ENCODE peak calls at places on chromosome 13, in four cellular contexts. One of them, this sample, is unnamed.
A peak's percentile ranks its signal among the peaks of the same experiment; 100 is the strongest.

GRCh38 chr13:76386316-76386715 is 499.9 kb downstream of the KCTD12 start:
- DNase-seq in HepG2: no peak
- DNase-seq in HCT116: no peak
- DNase-seq in K562: no peak
- DNase-seq in this sample: no peak

GRCh38 chr13:35514166-35514565 is 37.7 kb upstream of the MAB21L1 start:
- DNase-seq in HepG2: no peak
- DNase-seq in HCT116: no peak
- DNase-seq in K562: no peak
- DNase-seq in this sample: no peak

GRCh38 chr13:93066187-93066586 is 160.4 kb upstream of the GPC6 start:
- DNase-seq in HepG2: no peak
- DNase-seq in HCT116: no peak
- DNase-seq in K562: no peak
- DNase-seq in this sample: no peak

GRCh38 chr13:44801990-44802389 is 187.3 kb downstream of the NUFIP1 start:
- DNase-seq in HepG2: no peak
- DNase-seq in HCT116: no peak
- DNase-seq in K562: no peak
- DNase-seq in this sample: no peak

GRCh38 chr13:31314961-31315360 is 115.2 kb downstream of the B3GLCT start:
- DNase-seq in HepG2: no peak
- DNase-seq in HCT116: no peak
- DNase-seq in K562: no peak
- DNase-seq in this sample: no peak

GRCh38 chr13:41995946-41996345 is 35.0 kb upstream of the VWA8 start:
- DNase-seq in HepG2: peak; percentile 4
- DNase-seq in HCT116: no peak
- DNase-seq in K562: peak; percentile 71
- DNase-seq in this sample: no peak

GRCh38 chr13:90717451-90717936 is 630.0 kb upstream of the MIR17HG start:
- DNase-seq in HepG2: no peak
- DNase-seq in HCT116: peak; percentile 22
- DNase-seq in K562: no peak
- DNase-seq in this sample: no peak

GRCh38 chr13:99215466-99215865 is 14.8 kb downstream of the UBAC2 start:
- DNase-seq in HepG2: no peak
- DNase-seq in HCT116: no peak
- DNase-seq in K562: no peak
- DNase-seq in this sample: no peak

GRCh38 chr13:113943821-113944565 is 29.9 kb downstream of the C13orf46 start:
- DNase-seq in HepG2: no peak
- DNase-seq in HCT116: no peak
- DNase-seq in K562: no peak
- DNase-seq in this sample: no peak

GRCh38 chr13:113209880-113210421 is 538 bp downstream of the CUL4A start:
- DNase-seq in HepG2: peak; percentile 32
- DNase-seq in HCT116: peak; percentile 45
- DNase-seq in K562: no peak
- DNase-seq in this sample: no peak

GRCh38 chr13:113445791-113446487 is 7.3 kb downstream of the ADPRHL1 start:
- DNase-seq in HepG2: no peak
- DNase-seq in HCT116: no peak
- DNase-seq in K562: no peak
- DNase-seq in this sample: no peak

GRCh38 chr13:108926848-108927247 is 297.4 kb downstream of the MYO16 start:
- DNase-seq in HepG2: no peak
- DNase-seq in HCT116: no peak
- DNase-seq in K562: no peak
- DNase-seq in this sample: no peak

GRCh38 chr13:114112826-114113322 is 19.5 kb downstream of the RASA3 start:
- DNase-seq in HepG2: no peak
- DNase-seq in HCT116: no peak
- DNase-seq in K562: no peak
- DNase-seq in this sample: no peak

GRCh38 chr13:106473174-106473573 is 62.3 kb downstream of the EFNB2 start:
- DNase-seq in HepG2: no peak
- DNase-seq in HCT116: no peak
- DNase-seq in K562: no peak
- DNase-seq in this sample: no peak

GRCh38 chr13:67238277-67238859 is 8.2 kb upstream of the PCDH9 start:
- DNase-seq in HepG2: peak; percentile 16
- DNase-seq in HCT116: peak; percentile 4
- DNase-seq in K562: peak; percentile 15
- DNase-seq in this sample: no peak

GRCh38 chr13:92677571-92677970 is 549.0 kb upstream of the GPC6 start:
- DNase-seq in HepG2: no peak
- DNase-seq in HCT116: no peak
- DNase-seq in K562: no peak
- DNase-seq in this sample: no peak

GRCh38 chr13:43072394-43072793 is 49.0 kb downstream of the DNAJC15 start:
- DNase-seq in HepG2: no peak
- DNase-seq in HCT116: no peak
- DNase-seq in K562: no peak
- DNase-seq in this sample: no peak

GRCh38 chr13:99377641-99378040 is 70.4 kb upstream of the GPR183 start:
- DNase-seq in HepG2: no peak
- DNase-seq in HCT116: no peak
- DNase-seq in K562: no peak
- DNase-seq in this sample: no peak

GRCh38 chr13:91659583-91660415 is 261.4 kb downstream of the GPC5 start:
- DNase-seq in HepG2: no peak
- DNase-seq in HCT116: no peak
- DNase-seq in K562: no peak
- DNase-seq in this sample: no peak

GRCh38 chr13:113561417-113562084 is 23.0 kb upstream of the TFDP1 start:
- DNase-seq in HepG2: no peak
- DNase-seq in HCT116: no peak
- DNase-seq in K562: no peak
- DNase-seq in this sample: no peak

GRCh38 chr13:50701469-50701868 is 142.0 kb downstream of the DLEU7 start:
- DNase-seq in HepG2: no peak
- DNase-seq in HCT116: no peak
- DNase-seq in K562: no peak
- DNase-seq in this sample: no peak

GRCh38 chr13:94433055-94433947 is 46.2 kb downstream of the DCT start:
- DNase-seq in HepG2: peak; percentile 45
- DNase-seq in HCT116: no peak
- DNase-seq in K562: peak; percentile 7
- DNase-seq in this sample: peak; percentile 13
- TF ChIP-seq YY1 in HepG2: no peak
- TF ChIP-seq YY1 in HCT116: no peak
- TF ChIP-seq YY1 in K562: no peak
- TF ChIP-seq YY1 in this sample: no peak

GRCh38 chr13:102041544-102041943 is 360.3 kb downstream of the FGF14 start:
- DNase-seq in HepG2: no peak
- DNase-seq in HCT116: no peak
- DNase-seq in K562: no peak
- DNase-seq in this sample: no peak

GRCh38 chr13:102040812-102041211 is 361.0 kb downstream of the FGF14 start:
- DNase-seq in HepG2: no peak
- DNase-seq in HCT116: no peak
- DNase-seq in K562: no peak
- DNase-seq in this sample: no peak

GRCh38 chr13:102038787-102039186 is 363.1 kb downstream of the FGF14 start:
- DNase-seq in HepG2: no peak
- DNase-seq in HCT116: no peak
- DNase-seq in K562: no peak
- DNase-seq in this sample: no peak

GRCh38 chr13:102035969-102036368 is 365.9 kb downstream of the FGF14 start:
- DNase-seq in HepG2: no peak
- DNase-seq in HCT116: no peak
- DNase-seq in K562: no peak
- DNase-seq in this sample: no peak

GRCh38 chr13:102039264-102039663 is 362.6 kb downstream of the FGF14 start:
- DNase-seq in HepG2: no peak
- DNase-seq in HCT116: no peak
- DNase-seq in K562: no peak
- DNase-seq in this sample: no peak
- H3K9ac ChIP-seq in HepG2: no peak overlapping the region
- H3K9ac ChIP-seq in HCT116: no peak overlapping the region
- H3K9ac ChIP-seq in K562: no peak overlapping the region
- H3K9ac ChIP-seq in this sample: no peak overlapping the region

GRCh38 chr13:40653558-40654318 is 12.7 kb downstream of the FOXO1 start:
- DNase-seq in HepG2: no peak
- DNase-seq in HCT116: no peak
- DNase-seq in K562: no peak
- DNase-seq in this sample: no peak
- H3K4me1 ChIP-seq in HepG2: peaks cover 56% of the 10 kb centered on the region
- H3K4me1 ChIP-seq in HCT116: no peaks in the 10 kb centered on the region
- H3K4me1 ChIP-seq in K562: no peaks in the 10 kb centered on the region
- H3K4me1 ChIP-seq in this sample: no peaks in the 10 kb centered on the region

DNA sequence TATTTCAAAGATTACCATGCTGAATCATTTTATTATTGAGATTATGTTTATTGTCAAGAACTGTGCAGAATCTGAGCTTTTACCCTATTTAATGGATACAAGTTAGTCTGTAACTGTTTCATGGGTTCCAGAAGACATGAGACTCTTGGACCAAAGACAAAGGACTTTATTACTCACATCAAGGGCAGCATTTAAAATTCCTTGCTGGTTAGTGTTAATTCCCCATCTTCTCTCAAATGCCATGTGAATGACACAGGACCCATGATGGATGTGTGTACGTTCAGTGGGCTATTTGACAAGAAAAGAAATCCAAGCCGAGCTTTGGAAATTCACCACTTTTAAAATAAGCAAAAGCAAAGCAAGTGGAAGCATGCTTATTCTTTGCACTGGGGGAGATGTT is 139.9 kb downstream of the PCDH20 start:
- DNase-seq in HepG2: no peak
- DNase-seq in HCT116: no peak
- DNase-seq in K562: no peak
- DNase-seq in this sample: no peak
- TF ChIP-seq YY1 in HepG2: no peak
- TF ChIP-seq YY1 in HCT116: no peak
- TF ChIP-seq YY1 in K562: no peak
- TF ChIP-seq YY1 in this sample: no peak

GRCh38 chr13:80337011-80337688 is 3.8 kb downstream of the SPRY2 start:
- DNase-seq in HepG2: no peak
- DNase-seq in HCT116: no peak
- DNase-seq in K562: no peak
- DNase-seq in this sample: no peak
- H3K9ac ChIP-seq in HepG2: peak overlapping the region; percentile 95
- H3K9ac ChIP-seq in HCT116: no peak overlapping the region
- H3K9ac ChIP-seq in K562: no peak overlapping the region
- H3K9ac ChIP-seq in this sample: peak overlapping the region; percentile 16

GRCh38 chr13:46663644-46664043 is 110.7 kb downstream of the LRCH1 start:
- DNase-seq in HepG2: no peak
- DNase-seq in HCT116: no peak
- DNase-seq in K562: no peak
- DNase-seq in this sample: no peak
- H3K4me1 ChIP-seq in HepG2: peaks cover 85% of the 10 kb centered on the region
- H3K4me1 ChIP-seq in HCT116: no peaks in the 10 kb centered on the region
- H3K4me1 ChIP-seq in K562: no peaks in the 10 kb centered on the region
- H3K4me1 ChIP-seq in this sample: no peaks in the 10 kb centered on the region

GRCh38 chr13:110308377-110309158 is 1.5 kb downstream of the COL4A2 start:
- DNase-seq in HepG2: no peak
- DNase-seq in HCT116: no peak
- DNase-seq in K562: no peak
- DNase-seq in this sample: no peak
- TF ChIP-seq YY1 in HepG2: no peak
- TF ChIP-seq YY1 in HCT116: no peak
- TF ChIP-seq YY1 in K562: no peak
- TF ChIP-seq YY1 in this sample: no peak

GRCh38 chr13:40379186-40379585 is 287.3 kb downstream of the FOXO1 start:
- DNase-seq in HepG2: no peak
- DNase-seq in HCT116: no peak
- DNase-seq in K562: no peak
- DNase-seq in this sample: no peak
- H3K9ac ChIP-seq in HepG2: no peak overlapping the region
- H3K9ac ChIP-seq in HCT116: no peak overlapping the region
- H3K9ac ChIP-seq in K562: no peak overlapping the region
- H3K9ac ChIP-seq in this sample: no peak overlapping the region

GRCh38 chr13:48493076-48493765 is 39.7 kb downstream of the RCBTB2 start:
- DNase-seq in HepG2: no peak
- DNase-seq in HCT116: no peak
- DNase-seq in K562: no peak
- DNase-seq in this sample: no peak

GRCh38 chr13:48496271-48496670 is 36.6 kb downstream of the RCBTB2 start:
- DNase-seq in HepG2: no peak
- DNase-seq in HCT116: no peak
- DNase-seq in K562: no peak
- DNase-seq in this sample: no peak

GRCh38 chr13:48493851-48494250 is 39.0 kb downstream of the RCBTB2 start:
- DNase-seq in HepG2: no peak
- DNase-seq in HCT116: no peak
- DNase-seq in K562: no peak
- DNase-seq in this sample: no peak

GRCh38 chr13:48496796-48497195 is 36.1 kb downstream of the RCBTB2 start:
- DNase-seq in HepG2: no peak
- DNase-seq in HCT116: no peak
- DNase-seq in K562: no peak
- DNase-seq in this sample: no peak

GRCh38 chr13:48494874-48495273 is 38.0 kb downstream of the RCBTB2 start:
- DNase-seq in HepG2: no peak
- DNase-seq in HCT116: no peak
- DNase-seq in K562: no peak
- DNase-seq in this sample: no peak
- H3K4me1 ChIP-seq in HepG2: peaks cover 18% of the 10 kb centered on the region
- H3K4me1 ChIP-seq in HCT116: no peaks in the 10 kb centered on the region
- H3K4me1 ChIP-seq in K562: no peaks in the 10 kb centered on the region
- H3K4me1 ChIP-seq in this sample: no peaks in the 10 kb centered on the region

DNA sequence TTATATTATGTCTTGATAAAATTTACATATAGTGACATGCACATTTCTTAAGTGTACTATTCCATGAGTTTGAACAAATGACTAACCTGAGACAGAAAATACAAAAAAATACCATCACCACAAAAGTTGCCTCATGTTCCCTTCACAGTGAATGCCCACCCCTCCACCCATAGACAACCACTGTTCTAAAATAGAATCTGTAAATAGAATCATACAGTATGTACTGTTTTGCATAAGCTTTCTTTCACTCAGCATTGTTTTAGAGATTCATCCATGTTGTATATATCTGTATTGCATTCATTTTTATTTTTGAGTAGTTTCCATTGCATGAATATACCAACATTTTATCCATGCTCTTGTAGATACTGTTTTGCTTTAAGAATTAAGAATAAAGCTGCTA is 23.3 kb upstream of the RBM26 start:
- DNase-seq in HepG2: no peak
- DNase-seq in HCT116: no peak
- DNase-seq in K562: no peak
- DNase-seq in this sample: no peak
- TF ChIP-seq YY1 in HepG2: no peak
- TF ChIP-seq YY1 in HCT116: no peak
- TF ChIP-seq YY1 in K562: no peak
- TF ChIP-seq YY1 in this sample: no peak